ENCODE peak calls at places on chromosomes 11 and 22, in four cellular contexts. U is fibroblast of lung, X is esophagus squamous epithelium, D is ovary. H is an unnamed sample. For H3K9me3, the result is how much of the 10 kb centered on the place peaks cover.

GRCh38 chr11:111663820-111664219 is 61.6 kb downstream of the SIK2 start:
- DNase-seq in U (no peak), X (no peak), D (no peak), H (no peak)

GRCh38 chr11:77698896-77699295 is 61.3 kb upstream of the CLNS1A start:
- DNase-seq in U (no peak), X (no peak), D (no peak), H (no peak)

GRCh38 chr11:91932151-91932821 is 292.3 kb upstream of the FAT3 start:
- DNase-seq in U (peak), X (no peak), D (no peak), H (no peak)

GRCh38 chr11:643849-644738 is 7.0 kb downstream of the DRD4 start:
- DNase-seq in U (no peak), X (no peak), D (no peak), H (no peak)

GRCh38 chr11:69546735-69547370 is 65.4 kb downstream of the LINC01488 start:
- DNase-seq in U (no peak), X (no peak), D (no peak), H (no peak)

GRCh38 chr22:36325163-36326031 is 62.4 kb downstream of the MYH9 start:
- DNase-seq in U (peak), X (no peak), D (no peak), H (peak)

GRCh38 chr22:24466831-24467249 is 28.3 kb upstream of the UPB1 start:
- DNase-seq in U (peak), X (no peak), D (peak), H (no peak)

GRCh38 chr22:36925388-36926290 is 12.2 kb downstream of the CSF2RB start:
- DNase-seq in U (no peak), X (no peak), D (no peak), H (no peak)

GRCh38 chr11:1546077-1546535 is 26.0 kb downstream of the DUSP8 start:
- DNase-seq in U (no peak), X (no peak), D (no peak), H (no peak)

GRCh38 chr11:66569076-66569475 is 670 bp upstream of the CTSF start:
- DNase-seq in U (no peak), X (no peak), D (no peak), H (no peak)

GRCh38 chr22:22787151-22787550 is 100.5 kb upstream of the IGLL5 start:
- DNase-seq in U (no peak), X (no peak), D (no peak), H (no peak)

GRCh38 chr11:126279191-126279590 is 3.7 kb upstream of the TIRAP start:
- DNase-seq in U (no peak), X (no peak), D (no peak), H (no peak)

GRCh38 chr11:103924166-103925013 is 112.0 kb upstream of the DDI1 start:
- DNase-seq in U (no peak), X (no peak), D (no peak), H (no peak)

GRCh38 chr11:103928040-103928555 is 108.3 kb upstream of the DDI1 start:
- DNase-seq in U (no peak), X (no peak), D (no peak), H (no peak)

GRCh38 chr11:103929168-103929903 is 107.1 kb upstream of the DDI1 start:
- DNase-seq in U (no peak), X (no peak), D (no peak), H (no peak)

GRCh38 chr11:103926990-103927389 is 109.5 kb upstream of the DDI1 start:
- DNase-seq in U (no peak), X (no peak), D (no peak), H (no peak)

GRCh38 chr11:103927535-103927934 is 108.9 kb upstream of the DDI1 start:
- DNase-seq in U (peak), X (no peak), D (no peak), H (no peak)
- TF ChIP-seq CTCF in U (peak), X (no peak), D (no peak), H (no peak)

GRCh38 chr11:12156301-12157140 is 46.1 kb downstream of the MICAL2 start:
- DNase-seq in U (no peak), X (no peak), D (peak), H (no peak)
- H3K27ac ChIP-seq in U (peak), X (peak), D (peak), H (peak)

DNA sequence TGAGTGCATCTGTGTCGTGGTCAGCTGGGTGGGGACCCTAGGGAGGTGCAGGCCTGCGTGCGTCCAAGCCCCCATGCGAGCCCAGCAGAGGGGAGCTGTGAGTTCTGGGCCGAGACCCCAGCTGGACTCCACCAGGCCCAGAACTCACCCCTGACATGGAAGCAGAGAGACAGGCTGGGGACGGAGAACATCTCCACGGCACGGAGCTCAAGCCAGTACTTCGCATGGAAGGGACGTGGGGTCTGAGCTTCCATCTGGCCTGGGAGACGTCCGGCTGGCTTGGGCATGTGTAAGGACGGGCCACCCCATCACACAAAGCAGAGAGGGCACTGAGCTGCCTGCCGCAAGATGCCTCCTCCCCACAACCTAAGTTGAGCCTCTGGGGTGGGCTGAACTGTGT is 422.4 kb downstream of the CTTN start:
- DNase-seq in U (no peak), X (no peak), D (no peak), H (no peak)
- H3K9me3 ChIP-seq in U (under half), X (under half), D (under half), H (under half)

DNA sequence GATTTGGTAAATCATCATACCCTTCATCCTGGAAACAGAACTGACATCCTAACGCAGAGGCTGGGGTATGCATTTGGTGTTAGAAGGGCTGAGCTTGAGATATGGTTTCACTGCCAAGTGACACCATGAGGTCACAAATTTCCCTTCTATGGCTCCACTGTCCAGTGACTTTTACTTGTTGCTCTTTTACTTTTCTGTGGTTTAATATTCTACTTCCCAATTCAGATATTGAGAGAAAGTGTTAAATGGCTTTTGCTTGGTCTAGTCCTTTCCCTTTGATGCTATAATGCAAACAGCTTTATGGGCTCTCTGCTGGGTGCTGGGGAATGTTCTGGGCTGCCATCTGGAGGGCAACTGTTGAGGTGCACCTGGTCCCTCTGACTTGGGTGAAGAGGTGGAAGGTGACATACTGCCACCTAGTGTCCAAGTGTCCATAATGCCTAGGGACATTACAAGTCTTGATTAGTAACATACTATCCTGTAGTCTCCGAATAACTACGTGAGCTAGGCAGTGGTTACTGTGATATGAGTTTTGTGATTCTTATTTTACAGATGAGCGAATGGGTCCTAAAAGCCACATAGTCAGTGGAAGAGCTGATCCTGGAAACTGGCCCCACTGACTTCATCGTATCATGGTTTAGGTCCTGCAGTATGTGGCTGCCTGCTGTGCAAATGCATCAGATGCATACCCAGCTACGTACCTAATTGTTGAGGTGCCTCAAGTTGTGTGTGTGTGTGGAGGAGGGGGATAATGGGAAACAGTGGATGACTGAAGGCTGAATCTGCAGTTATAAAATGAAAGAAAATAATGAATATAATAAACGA is 149.1 kb upstream of the RAG2 start:
- DNase-seq in U (peak), X (peak), D (peak), H (peak)
- TF ChIP-seq CTCF in U (peak), X (peak), D (peak), H (peak)

GRCh38 chr11:14622241-14622954 is 21.2 kb upstream of the PDE3B start:
- DNase-seq in U (peak), X (no peak), D (no peak), H (no peak)
- H3K27ac ChIP-seq in U (no peak), X (peak), D (no peak), H (no peak)

GRCh38 chr22:48660795-48661740 is 1166.6 kb downstream of the BRD1 start:
- DNase-seq in U (no peak), X (no peak), D (no peak), H (no peak)

GRCh38 chr22:48659393-48659792 is 1168.3 kb downstream of the BRD1 start:
- DNase-seq in U (no peak), X (no peak), D (no peak), H (no peak)

GRCh38 chr22:48658871-48659270 is 1168.8 kb downstream of the BRD1 start:
- DNase-seq in U (no peak), X (no peak), D (no peak), H (no peak)

GRCh38 chr22:48660104-48660794 is 1167.4 kb downstream of the BRD1 start:
- DNase-seq in U (no peak), X (no peak), D (no peak), H (no peak)

DNA sequence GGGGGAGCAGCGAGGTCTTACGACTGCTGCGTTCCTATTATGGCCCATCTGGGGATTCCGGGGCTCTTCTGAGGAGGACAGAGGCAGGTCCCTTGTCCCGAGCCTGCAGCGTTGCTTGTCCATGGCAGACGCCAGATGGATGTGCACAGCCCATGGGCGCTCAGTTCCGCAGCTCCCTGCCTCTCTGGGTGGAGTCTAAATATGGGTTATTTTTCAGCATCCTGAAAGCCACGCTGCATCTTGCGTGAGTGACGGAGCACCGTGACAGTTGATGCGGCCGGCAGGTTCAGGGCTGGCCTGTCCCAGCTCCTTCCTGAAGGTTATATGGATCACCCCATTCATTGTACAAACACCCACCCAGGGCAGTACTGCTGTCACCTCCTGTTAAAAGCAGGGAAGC is 1169.4 kb downstream of the BRD1 start:
- DNase-seq in U (no peak), X (no peak), D (no peak), H (no peak)
- H3K9me3 ChIP-seq in U (under half), X (under half), D (under half), H (under half)

GRCh38 chr11:58905141-58905715 is 34.1 kb upstream of the GLYATL1 start:
- DNase-seq in U (peak), X (no peak), D (no peak), H (no peak)

GRCh38 chr11:58902881-58903280 is 36.4 kb upstream of the GLYATL1 start:
- DNase-seq in U (no peak), X (no peak), D (no peak), H (no peak)

GRCh38 chr11:58905716-58906547 is 33.4 kb upstream of the GLYATL1 start:
- DNase-seq in U (peak), X (no peak), D (no peak), H (no peak)

GRCh38 chr11:58898106-58898505 is 41.2 kb upstream of the GLYATL1 start:
- DNase-seq in U (no peak), X (no peak), D (no peak), H (no peak)

DNA sequence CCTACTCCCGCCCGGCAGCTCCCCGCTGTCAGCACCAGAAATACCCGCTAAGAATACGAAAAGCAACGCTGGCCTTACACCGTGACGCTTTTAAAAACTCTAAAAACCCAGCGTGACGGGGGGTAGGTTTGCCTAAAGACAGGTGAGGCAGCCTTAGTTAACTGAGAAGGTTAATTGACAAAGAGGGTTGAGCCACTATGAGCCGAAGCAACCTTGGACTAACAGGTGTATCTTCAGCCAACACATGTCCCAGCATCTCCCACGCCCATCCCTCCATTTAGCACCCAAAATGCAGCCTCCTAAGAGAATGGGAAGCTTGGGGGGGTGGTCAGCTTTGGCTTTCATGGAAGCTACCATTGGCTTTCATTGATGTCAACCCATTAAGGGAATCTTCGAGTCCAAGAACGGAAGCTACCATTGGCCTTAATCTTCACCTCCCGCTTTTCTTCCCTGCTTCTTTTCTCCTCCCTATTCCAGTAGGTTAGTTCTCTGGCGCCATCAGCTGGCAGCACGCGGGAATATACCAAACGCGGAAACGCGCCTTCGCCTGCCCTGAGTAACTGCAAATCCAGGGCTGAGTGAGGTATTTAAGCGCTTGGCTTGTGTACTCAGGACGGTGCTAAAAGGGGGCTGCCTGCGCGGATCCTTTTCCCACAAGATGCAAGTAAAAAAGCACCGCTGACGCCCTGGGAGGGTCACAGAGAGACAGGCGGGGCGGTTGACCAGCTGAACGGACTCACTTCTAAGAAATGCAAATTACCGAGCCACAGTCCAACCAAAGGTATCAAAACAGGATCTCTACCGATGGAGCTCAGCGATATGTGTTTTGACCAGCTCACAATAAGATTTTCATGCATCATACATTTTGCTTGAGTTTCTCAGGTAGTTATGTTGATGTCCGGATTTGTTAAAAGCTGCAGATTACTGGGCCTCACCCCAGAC is 38.5 kb upstream of the GLYATL1 start:
- DNase-seq in U (peak), X (no peak), D (no peak), H (no peak)
- TF ChIP-seq CTCF in U (peak), X (peak), D (no peak), H (no peak)